ENCODE peak calls at places on chromosomes 3 and 15, in four cellular contexts. O is HT-29; R is neural crest cell; C is activated naive CD8-positive, alpha-beta T cell treated with anti-CD3 and anti-CD28 coated beads for 36 hours. B is an unnamed sample.

GRCh38 chr3:183298708-183299153 is 45.7 kb downstream of the B3GNT5 start:
- DNase-seq in O (no peak), R (no peak), C (no peak), B (no peak)

GRCh38 chr3:175255698-175256097 is 396.6 kb downstream of the NAALADL2 start:
- DNase-seq in O (peak), R (no peak), C (no peak), B (no peak)

GRCh38 chr3:45387636-45388348 is 584 bp upstream of the LARS2 start:
- DNase-seq in O (no peak), R (no peak), C (no peak), B (no peak)

GRCh38 chr3:182697345-182697919 is 95.9 kb upstream of the ATP11B start:
- DNase-seq in O (no peak), R (no peak), C (no peak), B (no peak)

GRCh38 chr15:54564142-54564541 is 585.9 kb downstream of the UNC13C start:
- DNase-seq in O (no peak), R (no peak), C (no peak), B (no peak)

GRCh38 chr3:190456779-190457178 is 7.1 kb upstream of the TMEM207 start:
- DNase-seq in O (no peak), R (no peak), C (no peak), B (no peak)

GRCh38 chr15:62165029-62165792 is at the start of gene C2CD4B:
- DNase-seq in O (peak), R (peak), C (peak), B (peak)

GRCh38 chr3:156174229-156174847 is 54.0 kb downstream of the KCNAB1 start:
- DNase-seq in O (peak), R (no peak), C (no peak), B (no peak)

GRCh38 chr3:141686477-141687280 is 51.4 kb upstream of the RNF7 start:
- DNase-seq in O (peak), R (no peak), C (peak), B (no peak)

GRCh38 chr15:67120009-67120838 is 54.8 kb downstream of the SMAD3 start:
- DNase-seq in O (no peak), R (no peak), C (no peak), B (no peak)

GRCh38 chr3:59256233-59256632 is 206.4 kb upstream of the CFAP20DC start:
- DNase-seq in O (no peak), R (no peak), C (no peak), B (no peak)

GRCh38 chr15:43966646-43967045 is 139.8 kb downstream of the WDR76 start:
- DNase-seq in O (no peak), R (no peak), C (no peak), B (no peak)

GRCh38 chr15:73190189-73190601 is 137.9 kb downstream of the NEO1 start:
- DNase-seq in O (no peak), R (no peak), C (no peak), B (no peak)

GRCh38 chr3:58617338-58617761 is 40.2 kb upstream of the FAM107A start:
- DNase-seq in O (no peak), R (no peak), C (no peak), B (no peak)

B was measured in stimulated activated naive CD8-positive, alpha-beta T cell treated with anti-CD3 and anti-CD28 coated beads, Interleukin-15, Interleukin-2, amounts not matched to agents 100 U/mL and 50 U/mL, for 24 hours.